ENCODE peak calls at places on chromosomes 12 and 14, in ten cellular contexts. Z is neural progenitor cell, H is OCI-LY7, L is IMR-90, W is uterus, B is spleen, C is testis, O is GM12878, J is left ventricle myocardium inferior, U is prostate gland. T is an unnamed sample. For H3K4me1, the result is how much of the 10 kb centered on the place peaks cover.

GRCh38 chr12:95224202-95225170 is 6.9 kb downstream of the VEZT start:
- DNase-seq in Z (no peak), H (no peak), L (peak), W (no peak), B (no peak), C (no peak), O (no peak), J (no peak), U (no peak), T (no peak)

GRCh38 chr12:6238875-6239274 is 38.7 kb downstream of the CD9 start:
- DNase-seq in Z (no peak), H (no peak), L (no peak), W (no peak), B (no peak), C (no peak), O (no peak), J (no peak), U (no peak), T (no peak)

GRCh38 chr12:77998236-77998786 is 167.6 kb downstream of the NAV3 start:
- DNase-seq in Z (no peak), H (peak), L (no peak), W (no peak), B (no peak), C (no peak), O (no peak), J (no peak), U (no peak), T (no peak)

GRCh38 chr12:6792522-6793201 is 3.3 kb downstream of the CD4 start:
- DNase-seq in Z (peak), H (no peak), L (peak), W (no peak), B (peak), C (no peak), O (no peak), J (peak), U (no peak), T (peak)

GRCh38 chr14:78240567-78240966 is 70.4 kb downstream of the NRXN3 start:
- DNase-seq in Z (no peak), H (no peak), L (no peak), W (no peak), B (no peak), C (no peak), O (no peak), J (no peak), U (no peak), T (no peak)

GRCh38 chr12:28222081-28222700 is 31.9 kb downstream of the CCDC91 start:
- DNase-seq in Z (no peak), H (no peak), L (no peak), W (no peak), B (no peak), C (no peak), O (no peak), J (no peak), U (no peak), T (no peak)

GRCh38 chr14:105343194-105343593 is 28.6 kb downstream of the PACS2 start:
- DNase-seq in Z (no peak), H (no peak), L (peak), W (no peak), B (no peak), C (no peak), O (no peak), J (no peak), U (no peak), T (peak)

GRCh38 chr12:119684730-119685129 is 16.8 kb downstream of the PRKAB1 start:
- DNase-seq in Z (no peak), H (no peak), L (no peak), W (no peak), B (no peak), C (no peak), O (no peak), J (no peak), U (no peak), T (no peak)

GRCh38 chr14:51448831-51449665 is 202.7 kb upstream of the FRMD6 start:
- DNase-seq in Z (no peak), H (no peak), L (peak), W (no peak), B (no peak), C (peak), O (no peak), J (peak), U (no peak), T (peak)

GRCh38 chr14:91358654-91359210 is 58.9 kb downstream of the CCDC88C start:
- DNase-seq in Z (no peak), H (peak), L (no peak), W (no peak), B (peak), C (no peak), O (no peak), J (no peak), U (no peak), T (no peak)

GRCh38 chr12:40525054-40525453 is 167.2 kb upstream of the CNTN1 start:
- DNase-seq in Z (no peak), H (peak), L (no peak), W (no peak), B (no peak), C (no peak), O (no peak), J (no peak), U (no peak), T (no peak)

DNA sequence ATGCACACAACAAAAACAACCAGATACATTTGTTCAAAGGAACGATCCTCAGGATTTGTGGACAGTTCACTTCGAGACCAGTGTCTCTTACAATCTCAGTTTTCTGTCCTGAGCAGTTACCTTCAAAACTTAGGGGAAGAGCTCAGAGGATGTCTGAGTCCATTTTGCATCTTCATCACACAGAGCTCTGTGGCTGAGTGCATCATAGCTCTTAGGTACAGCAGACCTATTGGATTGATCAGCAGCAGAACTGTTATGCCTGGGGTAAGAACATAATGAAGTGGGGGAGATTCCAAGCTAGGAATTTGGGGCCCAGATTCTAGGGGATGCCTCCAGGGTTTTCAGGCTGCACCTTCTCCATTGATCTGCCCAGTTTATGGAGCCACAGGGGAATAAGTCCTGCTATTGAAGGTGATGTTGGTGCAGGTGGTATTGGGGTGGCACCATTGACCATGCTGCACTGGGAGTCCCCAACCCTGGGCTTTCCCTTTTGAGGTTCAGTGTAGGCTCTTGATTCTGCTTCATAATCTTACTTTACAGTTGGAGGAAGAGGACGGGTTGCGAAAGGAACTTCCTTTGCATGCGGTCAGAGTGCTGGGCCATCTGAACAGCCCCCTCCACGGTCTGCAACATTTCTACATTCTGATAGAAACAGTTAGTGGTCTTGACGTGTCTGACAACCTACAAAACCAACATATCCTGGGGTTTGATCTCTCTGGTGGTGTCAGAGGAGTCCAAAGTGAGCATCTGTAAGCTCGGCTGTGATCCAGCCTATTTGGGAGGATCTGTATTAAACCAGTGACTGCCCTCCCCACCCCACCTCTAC is 112.8 kb downstream of the CHST11 start:
- DNase-seq in Z (no peak), H (peak), L (no peak), W (no peak), B (peak), C (peak), O (peak), J (no peak), U (no peak), T (no peak)
- H3K4me3 ChIP-seq in Z (no peak), H (peak), L (no peak), W (no peak), B (no peak), C (no peak), O (peak), J (no peak), U (no peak), T (no peak)

DNA sequence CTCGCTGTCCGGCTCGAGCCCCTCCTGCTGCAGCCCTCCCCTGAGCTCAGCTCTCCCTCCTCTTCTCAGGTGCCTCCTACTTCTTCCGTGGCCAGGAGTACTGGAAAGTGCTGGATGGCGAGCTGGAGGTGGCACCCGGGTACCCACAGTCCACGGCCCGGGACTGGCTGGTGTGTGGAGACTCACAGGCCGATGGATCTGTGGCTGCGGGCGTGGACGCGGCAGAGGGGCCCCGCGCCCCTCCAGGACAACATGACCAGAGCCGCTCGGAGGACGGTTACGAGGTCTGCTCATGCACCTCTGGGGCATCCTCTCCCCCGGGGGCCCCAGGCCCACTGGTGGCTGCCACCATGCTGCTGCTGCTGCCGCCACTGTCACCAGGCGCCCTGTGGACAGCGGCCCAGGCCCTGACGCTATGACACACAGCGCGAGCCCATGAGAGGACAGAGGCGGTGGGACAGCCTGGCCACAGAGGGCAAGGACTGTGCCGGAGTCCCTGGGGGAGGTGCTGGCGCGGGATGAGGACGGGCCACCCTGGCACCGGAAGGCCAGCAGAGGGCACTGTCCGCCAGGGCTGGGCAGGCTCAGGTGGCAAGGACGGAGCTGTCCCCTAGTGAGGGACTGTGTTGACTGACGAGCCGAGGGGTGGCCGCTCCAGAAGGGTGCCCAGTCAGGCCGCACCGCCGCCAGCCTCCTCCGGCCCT is 22.8 kb downstream of the MMP17 start:
- DNase-seq in Z (peak), H (peak), L (no peak), W (no peak), B (peak), C (no peak), O (no peak), J (no peak), U (peak), T (no peak)
- H3K27ac ChIP-seq in Z (no peak), H (no peak), L (no peak), W (no peak), B (no peak), C (no peak), O (no peak), J (no peak), U (no peak), T (no peak)

GRCh38 chr12:121792607-121793500 is 634 bp downstream of the RHOF start:
- DNase-seq in Z (no peak), H (peak), L (no peak), W (no peak), B (peak), C (no peak), O (no peak), J (peak), U (no peak), T (no peak)
- H3K4me1 ChIP-seq in Z (under half), H (half or more), L (under half), W (under half), B (half or more), C (under half), O (under half), J (half or more), U (under half), T (under half)

DNA sequence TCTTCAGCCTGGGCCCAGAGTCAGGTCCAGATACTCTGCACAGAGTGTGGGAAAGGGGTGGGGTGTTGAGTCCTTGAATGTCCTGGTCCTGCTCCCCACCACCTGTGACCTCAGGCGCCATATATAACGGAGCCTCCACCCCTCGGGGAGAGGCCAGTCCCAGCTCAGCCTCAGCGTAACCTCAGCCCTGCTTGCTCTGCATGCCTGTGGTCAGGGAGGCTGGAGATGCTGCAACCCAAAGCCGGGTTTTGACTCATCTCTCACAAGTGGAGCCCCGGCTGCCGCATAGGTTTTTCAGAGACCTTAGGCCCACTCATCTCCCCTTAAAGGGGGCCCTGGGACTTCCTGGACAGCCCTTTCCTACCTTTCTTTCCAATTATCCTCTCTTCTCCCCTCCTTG is 1.3 kb downstream of the ITGB7 start:
- DNase-seq in Z (no peak), H (peak), L (peak), W (no peak), B (no peak), C (no peak), O (peak), J (no peak), U (no peak), T (peak)
- H3K4me3 ChIP-seq in Z (no peak), H (peak), L (no peak), W (no peak), B (peak), C (no peak), O (peak), J (no peak), U (no peak), T (no peak)

GRCh38 chr12:52791271-52792184 is 4.4 kb downstream of the KRT3 start:
- DNase-seq in Z (no peak), H (no peak), L (no peak), W (no peak), B (peak), C (no peak), O (no peak), J (no peak), U (no peak), T (no peak)
- H3K27ac ChIP-seq in Z (no peak), H (no peak), L (no peak), W (no peak), B (no peak), C (no peak), O (no peak), J (no peak), U (no peak), T (no peak)

GRCh38 chr12:109116611-109116949 is 193 bp downstream of the ACACB start:
- DNase-seq in Z (no peak), H (no peak), L (no peak), W (no peak), B (peak), C (no peak), O (no peak), J (no peak), U (no peak), T (no peak)

GRCh38 chr12:109121346-109121880 is 5.0 kb downstream of the ACACB start:
- DNase-seq in Z (no peak), H (no peak), L (no peak), W (no peak), B (peak), C (no peak), O (no peak), J (no peak), U (no peak), T (no peak)

GRCh38 chr12:109120557-109120956 is 4.2 kb downstream of the ACACB start:
- DNase-seq in Z (no peak), H (peak), L (no peak), W (no peak), B (peak), C (no peak), O (no peak), J (no peak), U (no peak), T (no peak)

GRCh38 chr12:109115758-109116610 is at the start of gene ACACB:
- DNase-seq in Z (peak), H (no peak), L (no peak), W (peak), B (peak), C (peak), O (no peak), J (peak), U (peak), T (peak)

GRCh38 chr12:109120095-109120494 is 3.7 kb downstream of the ACACB start:
- DNase-seq in Z (no peak), H (no peak), L (no peak), W (no peak), B (peak), C (no peak), O (no peak), J (no peak), U (no peak), T (no peak)
- H3K4me1 ChIP-seq in Z (under half), H (under half), L (under half), W (under half), B (under half), C (under half), O (under half), J (half or more), U (under half), T (under half)